ENCODE peak calls at places on chromosomes 5 and 9, in seven cellular contexts. Q is coronary artery; W is AG10803; V is progenitor cell of endocrine pancreas; K is psoas muscle; Z is activated CD8-positive, alpha-beta T cell treated with anti-CD3 and anti-CD28 coated beads for 36 hours; N is neural progenitor cell. Y is an unnamed sample.

GRCh38 chr9:21102311-21102710 is 24.6 kb upstream of the IFNB1 start:
- DNase-seq in V (no peak), Z (no peak), K (no peak), N (no peak), Q (no peak), W (peak), Y (no peak)

GRCh38 chr5:132770476-132771159 is 6.4 kb downstream of the SEPTIN8 start:
- DNase-seq in N (peak), W (peak), K (no peak), Z (no peak), Q (peak), V (no peak), Y (peak)

GRCh38 chr5:171418982-171419662 is at the start of gene FGF18:
- DNase-seq in Q (peak), K (peak), W (peak), V (no peak), Z (peak), N (peak), Y (no peak)

GRCh38 chr5:41893074-41893851 is 10.9 kb upstream of the RIMOC1 start:
- DNase-seq in N (no peak), K (no peak), Z (no peak), W (no peak), Q (no peak), V (no peak), Y (no peak)

GRCh38 chr5:124057815-124058231 is 545.8 kb downstream of the CSNK1G3 start:
- DNase-seq in V (no peak), Q (no peak), W (no peak), Z (no peak), N (no peak), K (no peak), Y (no peak)

GRCh38 chr9:12809720-12810119 is 34.9 kb downstream of the LURAP1L start:
- DNase-seq in W (no peak), N (no peak), Z (no peak), Q (no peak), K (no peak), V (no peak), Y (no peak)

GRCh38 chr5:174825587-174825986 is 101.2 kb downstream of the MSX2 start:
- DNase-seq in K (no peak), N (no peak), W (peak), V (no peak), Q (no peak), Z (no peak), Y (no peak)

GRCh38 chr5:132225165-132226032 is 2.3 kb downstream of the P4HA2 start:
- DNase-seq in V (no peak), Q (peak), K (peak), Z (peak), W (peak), N (no peak), Y (peak)

GRCh38 chr5:105931782-105932489 is 1738.8 kb downstream of the EFNA5 start:
- DNase-seq in K (no peak), Q (no peak), W (peak), N (no peak), V (no peak), Z (no peak), Y (no peak)

GRCh38 chr5:131328536-131329186 is 64.8 kb downstream of the CDC42SE2 start:
- DNase-seq in Q (no peak), V (no peak), K (no peak), Z (no peak), W (peak), N (no peak), Y (no peak)

GRCh38 chr5:51495672-51496071 is 112.4 kb downstream of the ISL1 start:
- DNase-seq in N (no peak), Z (no peak), Q (no peak), V (no peak), K (no peak), W (peak), Y (no peak)

GRCh38 chr5:134228624-134229023 is 2.8 kb upstream of the PPP2CA start:
- DNase-seq in K (no peak), N (no peak), W (no peak), V (no peak), Q (no peak), Z (no peak), Y (no peak)

GRCh38 chr9:18061856-18062255 is 412.1 kb upstream of the ADAMTSL1 start:
- DNase-seq in N (no peak), Q (no peak), W (no peak), V (no peak), Z (no peak), K (no peak), Y (no peak)

GRCh38 chr5:158855510-158855909 is 244.2 kb downstream of the EBF1 start:
- DNase-seq in Q (no peak), N (no peak), V (no peak), W (no peak), Z (no peak), K (no peak), Y (no peak)

GRCh38 chr5:112793201-112793600 is 55.5 kb downstream of the APC start:
- DNase-seq in V (no peak), N (no peak), Q (no peak), K (no peak), W (peak), Z (no peak), Y (no peak)

GRCh38 chr5:165508286-165508685 is 2002.9 kb downstream of the MAT2B start:
- DNase-seq in Q (no peak), K (no peak), Z (no peak), W (no peak), N (no peak), V (no peak), Y (no peak)

GRCh38 chr5:3118321-3118720 is 366.8 kb upstream of the IRX2 start:
- DNase-seq in K (no peak), Q (no peak), N (peak), V (no peak), Z (no peak), W (no peak), Y (no peak)

GRCh38 chr9:134691695-134692572 is 50.3 kb downstream of the COL5A1 start:
- DNase-seq in Q (no peak), W (no peak), V (no peak), N (no peak), K (peak), Z (no peak), Y (peak)

GRCh38 chr5:94102849-94103248 is 361.4 kb upstream of the POU5F2 start:
- DNase-seq in N (no peak), Z (no peak), W (no peak), V (no peak), K (no peak), Q (no peak), Y (no peak)

GRCh38 chr5:120152472-120152871 is 311.6 kb upstream of the PRR16 start:
- DNase-seq in K (no peak), Q (no peak), W (peak), Z (no peak), V (no peak), N (no peak), Y (no peak)

GRCh38 chr5:116154931-116155330 is 70.1 kb downstream of the COMMD10 start:
- DNase-seq in Z (no peak), V (no peak), Q (no peak), K (no peak), N (no peak), W (no peak), Y (no peak)

GRCh38 chr5:120552638-120553037 is 88.5 kb downstream of the PRR16 start:
- DNase-seq in Z (no peak), K (no peak), Q (no peak), W (no peak), N (no peak), V (no peak), Y (no peak)

GRCh38 chr9:124812401-124813016 is 35.6 kb downstream of the OLFML2A start:
- DNase-seq in Q (no peak), N (peak), W (peak), K (no peak), Z (peak), V (no peak), Y (peak)

GRCh38 chr5:1011226-1011631 is 2.6 kb downstream of the NKD2 start:
- DNase-seq in V (peak), W (no peak), Z (peak), N (peak), K (peak), Q (no peak), Y (peak)
- TF ChIP-seq CTCF in V (peak), W (no peak), Z (peak), N (peak), K (no peak), Q (no peak), Y (no peak)

DNA sequence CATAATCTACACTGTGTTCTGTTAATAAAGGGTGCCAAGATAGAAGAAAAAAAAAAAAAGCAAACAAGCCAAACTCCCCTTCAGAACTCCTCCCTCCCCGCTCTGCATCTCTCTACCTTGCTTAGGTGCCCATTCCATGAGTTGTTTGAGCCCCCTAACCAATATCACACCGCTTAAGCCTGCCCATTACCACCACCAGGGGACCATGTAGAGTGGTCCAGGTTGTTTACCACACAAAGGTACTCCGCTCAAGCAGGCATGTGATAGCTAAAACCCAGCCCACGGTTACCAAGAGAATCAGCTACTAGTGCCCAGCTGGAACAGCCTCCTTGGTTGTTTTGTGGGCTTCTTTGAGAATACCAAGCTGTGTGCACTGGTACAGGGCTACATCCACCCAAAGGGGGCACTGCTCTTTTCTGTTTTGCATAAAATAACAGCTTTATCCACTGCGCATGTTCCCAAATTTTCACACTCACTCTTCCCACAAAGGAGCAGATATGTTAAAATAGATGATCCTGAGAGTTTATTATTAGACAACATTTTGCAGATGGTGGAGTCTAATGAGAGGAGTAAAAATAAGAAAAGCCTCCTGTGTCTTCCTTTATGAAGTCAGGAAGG is 304.1 kb downstream of the DEPDC1B start:
- DNase-seq in Z (no peak), V (no peak), N (peak), K (no peak), W (no peak), Q (no peak), Y (no peak)
- TF ChIP-seq CTCF in Z (no peak), V (no peak), N (peak), K (no peak), W (no peak), Q (no peak), Y (no peak)

GRCh38 chr9:11792870-11793269 is 900.3 kb upstream of the TYRP1 start:
- DNase-seq in N (no peak), K (no peak), W (no peak), V (no peak), Q (no peak), Z (no peak), Y (no peak)
- TF ChIP-seq CTCF in N (no peak), K (no peak), W (no peak), V (no peak), Q (no peak), Z (no peak), Y (no peak)

DNA sequence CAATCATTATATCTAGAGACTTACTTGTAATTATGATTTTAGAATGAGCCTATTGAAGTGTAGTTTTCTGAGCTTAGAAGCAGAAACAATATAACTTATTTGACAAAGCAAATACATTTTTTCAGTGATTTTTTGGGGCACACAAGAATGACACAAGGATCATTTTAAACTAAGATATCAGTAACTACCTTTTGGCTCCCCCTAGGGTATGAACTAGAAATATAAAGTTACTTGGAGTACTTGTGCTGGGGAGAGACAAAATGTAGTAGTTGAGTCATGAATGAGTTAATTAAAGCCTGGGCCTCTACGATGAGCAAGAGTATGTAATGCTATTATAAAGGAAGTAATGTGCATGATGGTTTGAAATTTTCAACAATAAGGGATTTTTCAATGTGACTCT is 1244.1 kb upstream of the ACO1 start:
- DNase-seq in K (no peak), Q (no peak), N (peak), V (no peak), Z (no peak), W (no peak), Y (no peak)
- TF ChIP-seq CTCF in K (no peak), Q (no peak), N (peak), V (peak), Z (peak), W (no peak), Y (no peak)

DNA sequence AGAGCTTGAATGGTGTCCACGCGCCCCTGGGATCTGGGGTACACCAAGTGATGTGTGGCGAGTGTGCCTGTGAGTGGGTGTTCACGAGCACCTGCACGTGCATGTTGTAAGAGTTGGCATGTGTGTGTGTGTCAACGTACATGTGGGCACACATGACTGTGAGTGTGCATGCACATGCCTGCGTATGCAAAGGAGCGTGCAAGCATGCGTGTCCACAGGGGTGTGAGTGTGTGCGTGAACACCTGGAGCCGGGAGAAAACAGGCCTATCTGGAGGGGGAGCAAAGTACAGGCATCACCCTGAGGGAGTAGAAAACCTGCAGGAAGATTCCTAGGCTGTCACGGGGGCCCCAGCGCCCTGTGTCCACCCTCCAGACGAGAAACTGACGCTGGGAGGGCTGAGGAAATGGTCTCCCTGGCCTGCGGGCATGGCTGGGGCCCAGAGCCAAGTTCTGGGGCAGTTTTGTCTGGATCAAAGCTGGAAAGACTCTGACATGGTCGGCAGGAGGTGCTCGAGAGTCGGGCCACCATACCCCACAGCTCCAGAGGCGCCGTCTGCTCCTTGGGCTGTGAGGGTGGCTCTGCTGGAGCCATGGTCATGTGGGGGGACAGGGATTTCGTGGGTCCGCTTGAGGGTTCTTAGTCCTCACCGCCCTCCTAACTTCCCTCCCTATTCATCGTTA is 31.8 kb downstream of the PTGES start:
- DNase-seq in Z (no peak), Q (no peak), N (no peak), K (no peak), V (no peak), W (no peak), Y (no peak)
- TF ChIP-seq CTCF in Z (peak), Q (no peak), N (no peak), K (no peak), V (no peak), W (no peak), Y (no peak)